ENCODE peak calls at places on chromosomes 11 and 22, in five cellular contexts. One of them, this sample, is unnamed.

GRCh38 chr11:130865091-130865771 is 51.0 kb downstream of the SNX19 start:
- DNase-seq in cardiac muscle cell: peak; percentile 38
- DNase-seq in BJ: no peak
- DNase-seq in Calu3: no peak
- DNase-seq in lower lobe of right lung: no peak
- DNase-seq in this sample: no peak

GRCh38 chr11:35567737-35568465 is 42.5 kb upstream of the PAMR1 start:
- DNase-seq in BJ: no peak
- DNase-seq in lower lobe of right lung: peak; percentile 48
- DNase-seq in cardiac muscle cell: no peak
- DNase-seq in Calu3: no peak
- DNase-seq in this sample: no peak

GRCh38 chr11:24524156-24524555 is 27.3 kb downstream of the LUZP2 start:
- DNase-seq in Calu3: no peak
- DNase-seq in cardiac muscle cell: no peak
- DNase-seq in BJ: no peak
- DNase-seq in lower lobe of right lung: no peak
- DNase-seq in this sample: no peak

GRCh38 chr11:90805172-90805571 is 582.3 kb upstream of the CHORDC1 start:
- DNase-seq in lower lobe of right lung: no peak
- DNase-seq in cardiac muscle cell: no peak
- DNase-seq in BJ: no peak
- DNase-seq in Calu3: no peak
- DNase-seq in this sample: no peak

GRCh38 chr22:47567126-47567730 is 804.8 kb downstream of the TBC1D22A start:
- DNase-seq in cardiac muscle cell: no peak
- DNase-seq in lower lobe of right lung: no peak
- DNase-seq in BJ: no peak
- DNase-seq in Calu3: no peak
- DNase-seq in this sample: no peak

GRCh38 chr11:94129505-94130335 is 1.1 kb downstream of the PANX1 start:
- DNase-seq in Calu3: peak; percentile 66
- DNase-seq in BJ: no peak
- DNase-seq in lower lobe of right lung: no peak
- DNase-seq in cardiac muscle cell: no peak
- DNase-seq in this sample: no peak

GRCh38 chr22:49670610-49671330 is 156.9 kb downstream of the BRD1 start:
- DNase-seq in lower lobe of right lung: peak; percentile 55
- DNase-seq in Calu3: no peak
- DNase-seq in cardiac muscle cell: no peak
- DNase-seq in BJ: no peak
- DNase-seq in this sample: peak; percentile 50

GRCh38 chr11:77299528-77299993 is 1.9 kb downstream of the GDPD4 start:
- DNase-seq in BJ: no peak
- DNase-seq in Calu3: peak; percentile 79
- DNase-seq in lower lobe of right lung: no peak
- DNase-seq in cardiac muscle cell: no peak
- DNase-seq in this sample: no peak

GRCh38 chr22:47056361-47056760 is 293.9 kb downstream of the TBC1D22A start:
- DNase-seq in Calu3: no peak
- DNase-seq in cardiac muscle cell: no peak
- DNase-seq in lower lobe of right lung: peak; percentile 29
- DNase-seq in BJ: no peak
- DNase-seq in this sample: no peak

GRCh38 chr11:2213384-2213842 is 41.8 kb upstream of the TH start:
- DNase-seq in BJ: no peak
- DNase-seq in Calu3: no peak
- DNase-seq in cardiac muscle cell: no peak
- DNase-seq in lower lobe of right lung: peak; percentile 53
- DNase-seq in this sample: no peak

GRCh38 chr11:1234054-1234720 is 11.3 kb downstream of the MUC5B start:
- DNase-seq in BJ: no peak
- DNase-seq in lower lobe of right lung: peak; percentile 32
- DNase-seq in cardiac muscle cell: no peak
- DNase-seq in Calu3: no peak
- DNase-seq in this sample: peak; percentile 5

GRCh38 chr11:20597137-20597923 is 2.1 kb upstream of the SLC6A5 start:
- DNase-seq in BJ: no peak
- DNase-seq in Calu3: no peak
- DNase-seq in cardiac muscle cell: no peak
- DNase-seq in lower lobe of right lung: no peak
- DNase-seq in this sample: no peak

GRCh38 chr11:17607572-17608570 is 60.8 kb downstream of the OTOG start:
- DNase-seq in BJ: no peak
- DNase-seq in cardiac muscle cell: no peak
- DNase-seq in lower lobe of right lung: no peak
- DNase-seq in Calu3: no peak
- DNase-seq in this sample: no peak

GRCh38 chr11:15179167-15179566 is 64.4 kb downstream of the INSC start:
- DNase-seq in cardiac muscle cell: no peak
- DNase-seq in BJ: peak; percentile 80
- DNase-seq in Calu3: no peak
- DNase-seq in lower lobe of right lung: no peak
- DNase-seq in this sample: no peak

GRCh38 chr11:120337896-120338840 is 2.0 kb downstream of the ARHGEF12 start:
- DNase-seq in BJ: no peak
- DNase-seq in Calu3: no peak
- DNase-seq in cardiac muscle cell: peak; percentile 34
- DNase-seq in lower lobe of right lung: no peak
- DNase-seq in this sample: no peak

GRCh38 chr11:536841-537621 is at the start of gene LRRC56:
- DNase-seq in Calu3: peak; percentile 89
- DNase-seq in BJ: peak; percentile 42
- DNase-seq in cardiac muscle cell: peak; percentile 89
- DNase-seq in lower lobe of right lung: peak; percentile 93
- DNase-seq in this sample: peak; percentile 76

GRCh38 chr11:101446238-101446637 is 137.6 kb downstream of the TRPC6 start:
- DNase-seq in BJ: peak; percentile 81
- DNase-seq in Calu3: no peak
- DNase-seq in cardiac muscle cell: no peak
- DNase-seq in lower lobe of right lung: no peak
- DNase-seq in this sample: no peak

GRCh38 chr11:91248199-91248807 is 976.3 kb upstream of the FAT3 start:
- DNase-seq in Calu3: peak; percentile 40
- DNase-seq in BJ: no peak
- DNase-seq in cardiac muscle cell: peak; percentile 76
- DNase-seq in lower lobe of right lung: no peak
- DNase-seq in this sample: peak; percentile 35

GRCh38 chr22:36546092-36546804 is 17.3 kb upstream of the EIF3D start:
- DNase-seq in lower lobe of right lung: no peak
- DNase-seq in Calu3: peak; percentile 64
- DNase-seq in BJ: no peak
- DNase-seq in cardiac muscle cell: peak; percentile 70
- DNase-seq in this sample: peak; percentile 66

GRCh38 chr11:69654660-69655478 is 13.9 kb downstream of the CCND1 start:
- DNase-seq in Calu3: peak; percentile 57
- DNase-seq in cardiac muscle cell: no peak
- DNase-seq in lower lobe of right lung: no peak
- DNase-seq in BJ: no peak
- DNase-seq in this sample: no peak

GRCh38 chr11:74739546-74740270 is 8.5 kb upstream of the CHRDL2 start:
- DNase-seq in cardiac muscle cell: peak; percentile 68
- DNase-seq in BJ: no peak
- DNase-seq in Calu3: peak; percentile 64
- DNase-seq in lower lobe of right lung: no peak
- DNase-seq in this sample: peak; percentile 55

GRCh38 chr11:78149646-78150045 is 10.2 kb upstream of the ALG8 start:
- DNase-seq in cardiac muscle cell: no peak
- DNase-seq in lower lobe of right lung: no peak
- DNase-seq in Calu3: no peak
- DNase-seq in BJ: no peak
- DNase-seq in this sample: no peak

GRCh38 chr11:15107730-15108515 is 6.8 kb upstream of the INSC start:
- DNase-seq in BJ: no peak
- DNase-seq in cardiac muscle cell: no peak
- DNase-seq in Calu3: no peak
- DNase-seq in lower lobe of right lung: no peak
- DNase-seq in this sample: no peak

GRCh38 chr22:38412435-38413084 is 42.4 kb downstream of the KCNJ4 start:
- DNase-seq in cardiac muscle cell: no peak
- DNase-seq in lower lobe of right lung: peak; percentile 46
- DNase-seq in Calu3: peak; percentile 46
- DNase-seq in BJ: no peak
- DNase-seq in this sample: no peak

GRCh38 chr11:29336727-29337212 is 680.1 kb downstream of the KCNA4 start:
- DNase-seq in lower lobe of right lung: no peak
- DNase-seq in BJ: no peak
- DNase-seq in cardiac muscle cell: no peak
- DNase-seq in Calu3: no peak
- DNase-seq in this sample: no peak

GRCh38 chr11:86068138-86068861 is 584 bp downstream of the PICALM start:
- DNase-seq in BJ: no peak
- DNase-seq in cardiac muscle cell: peak; percentile 43
- DNase-seq in lower lobe of right lung: peak; percentile 59
- DNase-seq in Calu3: peak; percentile 21
- DNase-seq in this sample: peak; percentile 43

GRCh38 chr11:67354314-67355022 is 1.1 kb upstream of the POLD4 start:
- DNase-seq in cardiac muscle cell: no peak
- DNase-seq in Calu3: peak; percentile 87
- DNase-seq in BJ: peak; percentile 86
- DNase-seq in lower lobe of right lung: peak; percentile 61
- DNase-seq in this sample: no peak

GRCh38 chr11:111419641-111420327 is 40.7 kb upstream of the POU2AF1 start:
- DNase-seq in Calu3: no peak
- DNase-seq in cardiac muscle cell: no peak
- DNase-seq in lower lobe of right lung: no peak
- DNase-seq in BJ: no peak
- DNase-seq in this sample: no peak

GRCh38 chr11:73312806-73313403 is 4.8 kb downstream of the ARHGEF17 start:
- DNase-seq in cardiac muscle cell: no peak
- DNase-seq in lower lobe of right lung: no peak
- DNase-seq in BJ: no peak
- DNase-seq in Calu3: no peak
- DNase-seq in this sample: no peak

GRCh38 chr11:123543796-123544195 is 110.6 kb downstream of the SCN3B start:
- DNase-seq in BJ: peak; percentile 89
- DNase-seq in cardiac muscle cell: no peak
- DNase-seq in Calu3: no peak
- DNase-seq in lower lobe of right lung: no peak
- DNase-seq in this sample: no peak

GRCh38 chr11:35487532-35488078 is 37.8 kb downstream of the PAMR1 start:
- DNase-seq in cardiac muscle cell: peak; percentile 62
- DNase-seq in Calu3: peak; percentile 44
- DNase-seq in lower lobe of right lung: no peak
- DNase-seq in BJ: no peak
- DNase-seq in this sample: peak; percentile 68

GRCh38 chr11:35619030-35619753 is 932 bp downstream of the FJX1 start:
- DNase-seq in Calu3: peak; percentile 60
- DNase-seq in lower lobe of right lung: peak; percentile 50
- DNase-seq in BJ: no peak
- DNase-seq in cardiac muscle cell: no peak
- DNase-seq in this sample: peak; percentile 55

GRCh38 chr11:565921-566509 is 5.2 kb downstream of the RASSF7 start:
- DNase-seq in BJ: no peak
- DNase-seq in lower lobe of right lung: no peak
- DNase-seq in Calu3: no peak
- DNase-seq in cardiac muscle cell: no peak
- DNase-seq in this sample: no peak

GRCh38 chr11:106137758-106138157 is 60.3 kb downstream of the AASDHPPT start:
- DNase-seq in cardiac muscle cell: no peak
- DNase-seq in BJ: no peak
- DNase-seq in Calu3: no peak
- DNase-seq in lower lobe of right lung: no peak
- DNase-seq in this sample: no peak

GRCh38 chr11:110297726-110298297 is 1.4 kb upstream of the RDX start:
- DNase-seq in cardiac muscle cell: no peak
- DNase-seq in BJ: no peak
- DNase-seq in lower lobe of right lung: no peak
- DNase-seq in Calu3: no peak
- DNase-seq in this sample: no peak

GRCh38 chr22:46293591-46294260 is 2.9 kb upstream of the GTSE1 start:
- DNase-seq in Calu3: no peak
- DNase-seq in BJ: no peak
- DNase-seq in lower lobe of right lung: peak; percentile 55
- DNase-seq in cardiac muscle cell: no peak
- DNase-seq in this sample: no peak

GRCh38 chr11:102154806-102155205 is 44.6 kb downstream of the YAP1 start:
- DNase-seq in BJ: no peak
- DNase-seq in lower lobe of right lung: no peak
- DNase-seq in Calu3: no peak
- DNase-seq in cardiac muscle cell: no peak
- DNase-seq in this sample: no peak

GRCh38 chr22:29270475-29271271 is 2.6 kb downstream of the EWSR1 start:
- DNase-seq in lower lobe of right lung: no peak
- DNase-seq in Calu3: no peak
- DNase-seq in BJ: no peak
- DNase-seq in cardiac muscle cell: no peak
- DNase-seq in this sample: no peak

GRCh38 chr22:29308791-29309262 is 2.4 kb downstream of the GAS2L1 start:
- DNase-seq in cardiac muscle cell: no peak
- DNase-seq in BJ: no peak
- DNase-seq in Calu3: no peak
- DNase-seq in lower lobe of right lung: no peak
- DNase-seq in this sample: no peak

GRCh38 chr22:40782521-40782920 is 36.6 kb downstream of the SLC25A17 start:
- DNase-seq in lower lobe of right lung: no peak
- DNase-seq in BJ: no peak
- DNase-seq in Calu3: no peak
- DNase-seq in cardiac muscle cell: no peak
- DNase-seq in this sample: no peak
- TF ChIP-seq CTCF in lower lobe of right lung: no peak
- TF ChIP-seq CTCF in BJ: no peak
- TF ChIP-seq CTCF in Calu3: no peak
- TF ChIP-seq CTCF in cardiac muscle cell: no peak
- TF ChIP-seq CTCF in this sample: no peak

GRCh38 chr11:59271811-59272327 is 59.1 kb upstream of the MPEG1 start:
- DNase-seq in BJ: no peak
- DNase-seq in cardiac muscle cell: no peak
- DNase-seq in lower lobe of right lung: no peak
- DNase-seq in Calu3: no peak
- DNase-seq in this sample: no peak
- TF ChIP-seq CTCF in BJ: no peak
- TF ChIP-seq CTCF in cardiac muscle cell: no peak
- TF ChIP-seq CTCF in lower lobe of right lung: no peak
- TF ChIP-seq CTCF in Calu3: no peak
- TF ChIP-seq CTCF in this sample: no peak

GRCh38 chr11:66313321-66314185 is 3.3 kb downstream of the CD248 start:
- DNase-seq in lower lobe of right lung: peak; percentile 55
- DNase-seq in cardiac muscle cell: peak; percentile 74
- DNase-seq in BJ: no peak
- DNase-seq in Calu3: no peak
- DNase-seq in this sample: no peak
- TF ChIP-seq CTCF in lower lobe of right lung: no peak
- TF ChIP-seq CTCF in cardiac muscle cell: peak; percentile 39
- TF ChIP-seq CTCF in BJ: peak; percentile 60
- TF ChIP-seq CTCF in Calu3: no peak
- TF ChIP-seq CTCF in this sample: no peak

GRCh38 chr11:82818399-82819043 is 81.7 kb downstream of the PRCP start:
- DNase-seq in BJ: no peak
- DNase-seq in cardiac muscle cell: no peak
- DNase-seq in Calu3: no peak
- DNase-seq in lower lobe of right lung: no peak
- DNase-seq in this sample: no peak
- TF ChIP-seq CTCF in BJ: no peak
- TF ChIP-seq CTCF in cardiac muscle cell: no peak
- TF ChIP-seq CTCF in Calu3: no peak
- TF ChIP-seq CTCF in lower lobe of right lung: no peak
- TF ChIP-seq CTCF in this sample: peak; percentile 11